ENCODE peak calls at places on chromosomes 2 and 18, in eight cellular contexts. P, L, F, C, O, S, Q and B are unnamed samples.

GRCh38 chr2:5453648-5454390 is 238.4 kb upstream of the SOX11 start:
- DNase-seq in P (no peak), L (no peak), F (no peak), C (no peak), O (no peak), S (no peak), Q (no peak), B (no peak)

GRCh38 chr2:241184901-241185300 is 3.6 kb upstream of the ANO7 start:
- DNase-seq in P (no peak), L (no peak), F (no peak), C (no peak), O (no peak), S (no peak), Q (no peak), B (no peak)

GRCh38 chr2:26696352-26696816 is 3.9 kb downstream of the KCNK3 start:
- DNase-seq in P (no peak), L (no peak), F (peak), C (no peak), O (peak), S (no peak), Q (no peak), B (no peak)

GRCh38 chr2:121297217-121297830 is 12.3 kb upstream of the TFCP2L1 start:
- DNase-seq in P (no peak), L (no peak), F (peak), C (no peak), O (no peak), S (no peak), Q (no peak), B (no peak)

GRCh38 chr2:27212626-27213471 is 781 bp upstream of the SLC5A6 start:
- DNase-seq in P (no peak), L (no peak), F (peak), C (no peak), O (peak), S (no peak), Q (no peak), B (no peak)

GRCh38 chr2:235414422-235414821 is 79.4 kb upstream of the AGAP1 start:
- DNase-seq in P (no peak), L (no peak), F (no peak), C (no peak), O (no peak), S (peak), Q (no peak), B (no peak)

GRCh38 chr2:224934542-224935188 is 107.6 kb downstream of the DOCK10 start:
- DNase-seq in P (no peak), L (no peak), F (no peak), C (no peak), O (no peak), S (no peak), Q (no peak), B (no peak)

GRCh38 chr18:75823376-75823950 is 396.0 kb upstream of the SMIM21 start:
- DNase-seq in P (no peak), L (no peak), F (no peak), C (no peak), O (no peak), S (no peak), Q (no peak), B (no peak)

GRCh38 chr2:215034154-215034553 is 104.3 kb downstream of the ABCA12 start:
- DNase-seq in P (no peak), L (no peak), F (no peak), C (no peak), O (no peak), S (no peak), Q (no peak), B (no peak)

GRCh38 chr2:42792583-42793313 is at the start of gene HAAO:
- DNase-seq in P (no peak), L (peak), F (peak), C (peak), O (no peak), S (peak), Q (no peak), B (no peak)

GRCh38 chr18:75178376-75178775 is 30.6 kb downstream of the PTGR3 start:
- DNase-seq in P (no peak), L (no peak), F (no peak), C (no peak), O (no peak), S (no peak), Q (no peak), B (no peak)

GRCh38 chr2:10123281-10123680 is 742 bp downstream of the RRM2 start:
- DNase-seq in P (no peak), L (no peak), F (no peak), C (no peak), O (no peak), S (no peak), Q (no peak), B (peak)

GRCh38 chr2:146634256-146635068 is 1210.4 kb upstream of the ACVR2A start:
- DNase-seq in P (no peak), L (no peak), F (peak), C (no peak), O (peak), S (no peak), Q (no peak), B (no peak)

GRCh38 chr18:41870817-41871216 is 84.2 kb upstream of the PIK3C3 start:
- DNase-seq in P (no peak), L (no peak), F (peak), C (no peak), O (no peak), S (no peak), Q (no peak), B (no peak)

GRCh38 chr2:17538844-17539554 is 1.5 kb upstream of the VSNL1 start:
- DNase-seq in P (no peak), L (no peak), F (peak), C (peak), O (no peak), S (peak), Q (no peak), B (peak)

GRCh38 chr18:13456736-13457271 is 238.2 kb downstream of the LDLRAD4 start:
- DNase-seq in P (no peak), L (no peak), F (no peak), C (no peak), O (no peak), S (no peak), Q (no peak), B (no peak)

GRCh38 chr2:99915108-99915675 is 227.2 kb downstream of the AFF3 start:
- DNase-seq in P (no peak), L (no peak), F (no peak), C (no peak), O (no peak), S (no peak), Q (no peak), B (no peak)

GRCh38 chr2:23607925-23608324 is 222.9 kb downstream of the KLHL29 start:
- DNase-seq in P (no peak), L (no peak), F (no peak), C (no peak), O (no peak), S (no peak), Q (no peak), B (no peak)

GRCh38 chr2:240392084-240392947 is 43.1 kb upstream of the GPC1 start:
- DNase-seq in P (no peak), L (no peak), F (peak), C (no peak), O (no peak), S (peak), Q (no peak), B (peak)

GRCh38 chr2:44778671-44779476 is 162.6 kb upstream of the SIX3 start:
- DNase-seq in P (peak), L (no peak), F (no peak), C (peak), O (no peak), S (no peak), Q (no peak), B (no peak)

GRCh38 chr18:68800075-68800474 is 2.2 kb downstream of the CCDC102B start:
- DNase-seq in P (no peak), L (no peak), F (peak), C (peak), O (no peak), S (no peak), Q (no peak), B (no peak)

GRCh38 chr2:207836526-207837133 is 66.9 kb upstream of the FZD5 start:
- DNase-seq in P (no peak), L (no peak), F (no peak), C (peak), O (no peak), S (peak), Q (no peak), B (no peak)

GRCh38 chr2:237500681-237501424 is 13.8 kb downstream of the MLPH start:
- DNase-seq in P (no peak), L (no peak), F (peak), C (no peak), O (peak), S (no peak), Q (no peak), B (no peak)

GRCh38 chr2:217650716-217651360 is 352.0 kb downstream of the TNS1 start:
- DNase-seq in P (peak), L (peak), F (peak), C (peak), O (peak), S (peak), Q (no peak), B (no peak)

GRCh38 chr2:169512525-169512924 is 3.0 kb downstream of the KLHL41 start:
- DNase-seq in P (no peak), L (no peak), F (no peak), C (no peak), O (no peak), S (no peak), Q (no peak), B (no peak)

GRCh38 chr2:27078267-27079194 is at the start of gene EMILIN1:
- DNase-seq in P (no peak), L (no peak), F (peak), C (no peak), O (peak), S (peak), Q (no peak), B (peak)

GRCh38 chr2:118224144-118224887 is 136.0 kb downstream of the INSIG2 start:
- DNase-seq in P (peak), L (peak), F (no peak), C (peak), O (no peak), S (no peak), Q (no peak), B (no peak)

GRCh38 chr18:37306420-37306819 is 259.2 kb downstream of the CELF4 start:
- DNase-seq in P (no peak), L (no peak), F (no peak), C (no peak), O (no peak), S (no peak), Q (no peak), B (no peak)

GRCh38 chr2:232611559-232612218 is 21.7 kb upstream of the EFHD1 start:
- DNase-seq in P (peak), L (peak), F (peak), C (no peak), O (peak), S (peak), Q (no peak), B (peak)

GRCh38 chr2:63695583-63695982 is 106.8 kb downstream of the MDH1 start:
- DNase-seq in P (no peak), L (no peak), F (no peak), C (no peak), O (no peak), S (no peak), Q (no peak), B (no peak)

GRCh38 chr2:232405943-232406510 is 617 bp upstream of the ALPG start:
- DNase-seq in P (no peak), L (no peak), F (no peak), C (no peak), O (no peak), S (no peak), Q (no peak), B (peak)

GRCh38 chr2:216691210-216691741 is 4.1 kb downstream of the IGFBP5 start:
- DNase-seq in P (no peak), L (peak), F (peak), C (peak), O (no peak), S (peak), Q (no peak), B (peak)